ENCODE peak calls at places on chromosome 15, in six cellular contexts. P is gastrocnemius medialis, K is uterus, V is tibial artery, A is PC-3, F is RWPE2. X is an unnamed sample.

GRCh38 chr15:32729700-32730099 is 11.9 kb downstream of the GREM1 start:
- DNase-seq in P (no peak), K (no peak), V (no peak), A (no peak), F (no peak), X (no peak)

GRCh38 chr15:81887913-81888312 is 157.9 kb downstream of the MEX3B start:
- DNase-seq in P (no peak), K (peak; percentile 61), V (no peak), A (peak; percentile 44), F (no peak), X (no peak)

GRCh38 chr15:77075528-77075927 is 4.6 kb upstream of the TSPAN3 start:
- DNase-seq in P (peak; percentile 38), K (no peak), V (no peak), A (peak; percentile 81), F (no peak), X (no peak)

GRCh38 chr15:90019611-90020010 is 18.5 kb downstream of the ZNF710 start:
- DNase-seq in P (no peak), K (no peak), V (no peak), A (no peak), F (peak; percentile 66), X (no peak)

GRCh38 chr15:67062365-67062985 is 2.9 kb upstream of the SMAD3 start:
- DNase-seq in P (no peak), K (no peak), V (no peak), A (no peak), F (no peak), X (no peak)

GRCh38 chr15:101062471-101063171 is 143.5 kb downstream of the LRRK1 start:
- DNase-seq in P (no peak), K (no peak), V (peak; percentile 51), A (no peak), F (peak; percentile 61), X (no peak)

GRCh38 chr15:95324596-95325135 is 1005.8 kb upstream of the NR2F2 start:
- DNase-seq in P (no peak), K (no peak), V (no peak), A (no peak), F (no peak), X (no peak)

GRCh38 chr15:65032823-65033537 is 3.5 kb upstream of the MTFMT start:
- DNase-seq in P (peak; percentile 51), K (peak; percentile 65), V (peak; percentile 86), A (peak; percentile 83), F (no peak), X (peak; percentile 16)

GRCh38 chr15:75200765-75201608 is 695 bp upstream of the C15orf39 start:
- DNase-seq in P (no peak), K (peak; percentile 40), V (peak; percentile 80), A (peak; percentile 76), F (peak; percentile 97), X (peak; percentile 32)

GRCh38 chr15:60941448-60941847 is 287.7 kb downstream of the RORA start:
- DNase-seq in P (no peak), K (no peak), V (no peak), A (peak; percentile 67), F (no peak), X (no peak)

GRCh38 chr15:38701134-38701533 is 136.5 kb upstream of the RASGRP1 start:
- DNase-seq in P (no peak), K (no peak), V (no peak), A (no peak), F (no peak), X (no peak)

GRCh38 chr15:68367226-68367625 is 64.7 kb downstream of the ITGA11 start:
- DNase-seq in P (no peak), K (no peak), V (no peak), A (no peak), F (no peak), X (no peak)

GRCh38 chr15:73897441-73898261 is 24.3 kb downstream of the TBC1D21 start:
- DNase-seq in P (peak; percentile 28), K (no peak), V (peak; percentile 79), A (peak; percentile 90), F (peak; percentile 64), X (peak; percentile 35)

GRCh38 chr15:44670087-44670945 is 6.9 kb upstream of the SPG11 start:
- DNase-seq in P (no peak), K (no peak), V (no peak), A (no peak), F (no peak), X (no peak)

GRCh38 chr15:80242132-80242769 is 9.8 kb downstream of the CTXND1 start:
- DNase-seq in P (no peak), K (no peak), V (no peak), A (peak; percentile 40), F (no peak), X (no peak)

GRCh38 chr15:68157074-68157473 is 48.1 kb downstream of the CALML4 start:
- DNase-seq in P (no peak), K (no peak), V (no peak), A (no peak), F (no peak), X (no peak)

GRCh38 chr15:78617131-78617915 is 3.5 kb downstream of the CHRNA3 start:
- DNase-seq in P (no peak), K (no peak), V (peak; percentile 51), A (no peak), F (peak; percentile 65), X (no peak)

GRCh38 chr15:86906406-86906805 is 826.7 kb downstream of the AGBL1 start:
- DNase-seq in P (no peak), K (no peak), V (no peak), A (no peak), F (no peak), X (no peak)

GRCh38 chr15:89244512-89244869 is 712 bp downstream of the FANCI start:
- DNase-seq in P (no peak), K (no peak), V (no peak), A (no peak), F (no peak), X (no peak)

GRCh38 chr15:81504170-81504905 is 130.3 kb upstream of the TMC3 start:
- DNase-seq in P (no peak), K (no peak), V (no peak), A (peak; percentile 55), F (no peak), X (no peak)

GRCh38 chr15:83973816-83974215 is 261.8 kb upstream of the GOLGA6L4 start:
- DNase-seq in P (no peak), K (no peak), V (no peak), A (peak; percentile 30), F (no peak), X (no peak)

GRCh38 chr15:72982750-72983149 is 69.5 kb upstream of the NEO1 start:
- DNase-seq in P (no peak), K (no peak), V (no peak), A (no peak), F (no peak), X (no peak)

GRCh38 chr15:32818758-32819405 is 101.1 kb downstream of the GREM1 start:
- DNase-seq in P (no peak), K (peak; percentile 38), V (no peak), A (no peak), F (no peak), X (no peak)

GRCh38 chr15:51912528-51912927 is 59.0 kb downstream of the LEO1 start:
- DNase-seq in P (no peak), K (no peak), V (no peak), A (no peak), F (no peak), X (no peak)

GRCh38 chr15:51904931-51905330 is 66.6 kb downstream of the LEO1 start:
- DNase-seq in P (no peak), K (no peak), V (no peak), A (peak; percentile 40), F (no peak), X (no peak)

GRCh38 chr15:51908312-51908711 is 63.3 kb downstream of the LEO1 start:
- DNase-seq in P (no peak), K (no peak), V (no peak), A (peak; percentile 28), F (no peak), X (no peak)

GRCh38 chr15:51909591-51909990 is 62.0 kb downstream of the LEO1 start:
- DNase-seq in P (no peak), K (no peak), V (no peak), A (no peak), F (no peak), X (no peak)

GRCh38 chr15:51907136-51907862 is 64.3 kb downstream of the LEO1 start:
- DNase-seq in P (no peak), K (no peak), V (no peak), A (peak; percentile 98), F (no peak), X (no peak)
- TF ChIP-seq CTCF in P (no peak), K (no peak), V (no peak), A (peak; percentile 64), F (peak; percentile 59), X (no peak)

GRCh38 chr15:28243399-28243798 is 78.6 kb downstream of the HERC2 start:
- DNase-seq in P (no peak), K (no peak), V (no peak), A (no peak), F (no peak), X (no peak)

GRCh38 chr15:28243901-28244300 is 78.1 kb downstream of the HERC2 start:
- DNase-seq in P (no peak), K (no peak), V (no peak), A (no peak), F (no peak), X (no peak)

DNA sequence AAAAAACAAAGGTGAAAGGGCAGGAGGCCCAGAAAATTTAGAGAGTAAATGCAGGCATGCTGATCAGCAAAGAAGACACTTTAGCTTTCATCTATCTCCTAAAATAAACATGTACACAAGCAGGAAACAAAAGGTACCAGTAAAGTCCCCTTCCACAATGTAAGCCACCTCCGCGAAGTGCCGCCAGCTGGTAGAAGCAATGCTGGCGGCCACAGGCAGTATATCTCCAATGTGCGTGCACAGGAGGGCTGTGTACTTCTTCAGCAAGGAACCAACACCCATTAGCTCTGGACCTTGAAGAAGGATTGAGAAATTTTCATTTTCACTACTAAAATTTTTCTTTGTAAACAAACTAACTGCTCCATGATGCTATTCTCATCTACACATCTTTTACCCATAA is 75.4 kb downstream of the HERC2 start:
- DNase-seq in P (no peak), K (no peak), V (no peak), A (no peak), F (no peak), X (no peak)
- H3K36me3 ChIP-seq in P (peaks cover 3% of the 10 kb centered on the region), K (no peaks in the 10 kb centered on the region), V (peaks cover 83% of the 10 kb centered on the region), A (peaks cover 19% of the 10 kb centered on the region), F (peaks cover 74% of the 10 kb centered on the region), X (peaks cover 4% of the 10 kb centered on the region)

GRCh38 chr15:70096215-70096974 is 1.3 kb downstream of the TLE3 start:
- DNase-seq in P (no peak), K (peak; percentile 64), V (peak; percentile 82), A (peak; percentile 74), F (no peak), X (peak; percentile 49)
- TF ChIP-seq CTCF in P (no peak), K (no peak), V (no peak), A (no peak), F (peak; percentile 11), X (no peak)

DNA sequence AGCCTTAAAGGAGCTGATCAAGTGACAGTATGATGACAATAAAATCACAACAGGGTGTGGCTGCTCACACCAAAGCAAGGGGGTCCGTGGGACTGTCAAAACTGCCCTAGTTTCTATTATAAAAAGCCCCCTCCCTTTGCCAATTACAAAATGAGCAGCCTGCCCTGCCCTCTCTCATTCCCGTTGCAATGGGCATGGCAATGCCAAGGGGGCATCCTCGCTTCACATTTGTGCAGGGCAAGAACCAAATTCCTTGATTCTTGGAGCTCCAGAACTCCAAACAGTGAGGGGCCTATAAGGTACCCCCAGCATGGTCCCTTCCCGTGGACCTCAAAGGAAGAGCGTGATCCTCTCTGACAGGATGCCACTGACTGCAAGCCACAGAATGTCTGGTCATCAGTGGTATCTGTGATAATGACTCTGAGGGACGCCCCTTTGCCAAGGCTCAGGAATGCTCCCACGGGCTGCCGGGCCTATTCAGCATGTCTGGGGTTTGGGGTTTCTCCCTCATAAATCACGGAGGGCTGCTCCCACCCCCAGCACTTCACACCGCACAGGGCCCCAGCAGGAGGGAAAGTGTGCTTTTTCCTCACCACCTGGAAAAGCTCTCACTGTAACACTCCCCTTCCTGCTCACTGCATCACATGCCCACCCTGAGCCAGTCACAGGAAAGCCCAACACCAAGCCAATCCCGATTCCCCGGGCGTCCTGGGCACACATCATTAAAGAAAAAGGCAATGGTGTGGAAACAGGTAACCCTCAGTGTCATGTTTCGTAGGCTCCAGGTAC is 105.1 kb upstream of the TRPM1 start:
- DNase-seq in P (no peak), K (no peak), V (no peak), A (no peak), F (no peak), X (no peak)
- H3K36me3 ChIP-seq in P (no peaks in the 10 kb centered on the region), K (no peaks in the 10 kb centered on the region), V (no peaks in the 10 kb centered on the region), A (no peaks in the 10 kb centered on the region), F (no peaks in the 10 kb centered on the region), X (no peaks in the 10 kb centered on the region)